ENCODE peak calls at places on chromosomes 3 and 15, in nine cellular contexts. S, Z, O, R, J, T, E, M and B are unnamed samples.

GRCh38 chr3:127748754-127749327 is 73.5 kb downstream of the MGLL start:
- DNase-seq in Z (no peak), E (no peak), J (no peak), R (no peak), T (no peak), S (no peak), M (no peak), O (no peak), B (no peak)

GRCh38 chr15:90402230-90402629 is 14.2 kb downstream of the IQGAP1 start:
- DNase-seq in Z (no peak), M (no peak), R (no peak), J (peak; percentile 85), T (peak; percentile 56), E (no peak), S (no peak), O (peak; percentile 29), B (peak; percentile 75)

GRCh38 chr3:26099692-26100091 is 309.8 kb downstream of the OXSM start:
- DNase-seq in M (no peak), Z (peak; percentile 33), T (no peak), E (no peak), O (no peak), R (no peak), J (no peak), S (no peak), B (no peak)

GRCh38 chr3:113570158-113570557 is 37.8 kb downstream of the SIDT1 start:
- DNase-seq in E (no peak), O (no peak), S (no peak), J (no peak), T (no peak), M (no peak), Z (no peak), R (no peak), B (no peak)

GRCh38 chr3:16072420-16073110 is 101.9 kb upstream of the GALNT15 start:
- DNase-seq in Z (no peak), O (no peak), R (no peak), S (no peak), T (no peak), J (no peak), E (no peak), M (no peak), B (peak; percentile 46)

GRCh38 chr15:79901958-79902357 is 5.1 kb upstream of the MTHFS start:
- DNase-seq in J (no peak), E (no peak), M (no peak), Z (no peak), T (no peak), S (no peak), R (no peak), O (no peak), B (no peak)

GRCh38 chr3:183904833-183905780 is 20.4 kb upstream of the PARL start:
- DNase-seq in T (no peak), O (no peak), J (no peak), S (no peak), R (no peak), M (no peak), Z (no peak), E (no peak), B (no peak)

GRCh38 chr3:49133226-49133951 is 539 bp upstream of the LAMB2 start:
- DNase-seq in S (no peak), J (peak; percentile 94), O (peak; percentile 80), R (peak; percentile 94), T (peak; percentile 69), Z (peak; percentile 93), M (no peak), E (peak; percentile 79), B (peak; percentile 81)

GRCh38 chr3:195908439-195909293 is at the start of gene TNK2:
- DNase-seq in O (no peak), R (peak; percentile 52), S (peak; percentile 43), E (no peak), J (no peak), T (no peak), M (peak; percentile 53), Z (no peak), B (no peak)

GRCh38 chr15:90876512-90877170 is 7.7 kb upstream of the FES start:
- DNase-seq in E (no peak), M (no peak), R (no peak), O (no peak), J (no peak), Z (no peak), S (no peak), T (no peak), B (no peak)

GRCh38 chr3:17179381-17180205 is 294.8 kb downstream of the PLCL2 start:
- DNase-seq in M (no peak), O (no peak), S (no peak), R (no peak), J (no peak), Z (peak; percentile 31), T (no peak), E (no peak), B (no peak)

GRCh38 chr15:79811406-79812405 is 85.1 kb downstream of the MTHFS start:
- DNase-seq in J (peak; percentile 76), S (no peak), Z (peak; percentile 68), M (no peak), T (peak; percentile 2), E (no peak), R (no peak), O (no peak), B (no peak)

GRCh38 chr15:63918317-63918672 is 84.5 kb upstream of the HERC1 start:
- DNase-seq in O (no peak), E (no peak), J (no peak), M (no peak), Z (no peak), S (no peak), R (peak; percentile 45), T (no peak), B (no peak)

GRCh38 chr15:26721231-26721630 is 51.6 kb downstream of the GABRB3 start:
- DNase-seq in T (no peak), S (no peak), R (peak; percentile 92), Z (no peak), E (no peak), J (no peak), O (no peak), M (no peak), B (no peak)

GRCh38 chr15:43517354-43518072 is at the start of gene MAP1A:
- DNase-seq in E (peak; percentile 33), Z (peak; percentile 71), S (no peak), M (no peak), T (no peak), R (peak; percentile 58), O (no peak), J (peak; percentile 80), B (peak; percentile 55)

GRCh38 chr3:19947549-19948071 is 713 bp downstream of the RAB5A start:
- DNase-seq in Z (peak; percentile 52), M (peak; percentile 46), E (peak; percentile 38), O (peak; percentile 42), S (peak; percentile 29), J (peak; percentile 80), R (peak; percentile 68), T (no peak), B (peak; percentile 28)

GRCh38 chr3:143120716-143121239 is 1.2 kb downstream of the CHST2 start:
- DNase-seq in T (no peak), R (peak; percentile 43), Z (peak; percentile 11), J (no peak), O (no peak), E (peak; percentile 54), S (peak; percentile 21), M (peak; percentile 44), B (peak; percentile 17)
- TF ChIP-seq CTCF in T (no peak), R (no peak), Z (no peak), J (no peak), O (no peak), E (no peak), S (no peak), M (no peak), B (no peak)

DNA sequence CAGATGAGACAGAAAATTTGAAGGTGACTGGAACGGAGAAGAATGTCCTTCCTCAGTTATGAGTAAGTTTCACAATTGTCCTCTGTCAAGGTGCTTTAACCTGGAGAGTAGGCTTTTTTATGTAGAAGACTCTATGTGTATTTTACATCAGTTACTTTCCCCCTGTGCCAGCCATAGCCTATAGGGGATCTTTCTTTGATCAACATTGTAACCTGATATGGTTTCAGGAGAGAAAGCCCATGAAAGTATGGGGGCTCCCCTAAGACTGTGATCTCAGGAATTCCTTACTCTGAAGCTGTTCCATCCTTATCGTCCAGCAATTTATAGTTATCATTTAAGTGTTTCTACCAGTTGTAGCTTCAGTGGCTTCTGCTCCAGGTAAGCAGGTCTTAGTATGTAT is 1076.3 kb upstream of the EPHA6 start:
- DNase-seq in E (no peak), M (no peak), R (peak; percentile 31), O (no peak), J (no peak), S (no peak), T (no peak), Z (no peak), B (no peak)
- TF ChIP-seq CTCF in E (no peak), M (no peak), R (no peak), O (no peak), J (no peak), S (no peak), T (no peak), Z (no peak), B (no peak)

GRCh38 chr15:35393403-35393802 is 152.6 kb downstream of the DPH6 start:
- DNase-seq in J (no peak), O (no peak), E (no peak), M (no peak), S (no peak), Z (no peak), T (no peak), R (no peak), B (peak; percentile 21)
- TF ChIP-seq CTCF in J (no peak), O (no peak), E (no peak), M (no peak), S (no peak), Z (no peak), T (no peak), R (no peak), B (no peak)

GRCh38 chr3:98018301-98018700 is 16.8 kb downstream of the GABRR3 start:
- DNase-seq in Z (no peak), S (no peak), O (no peak), M (no peak), J (no peak), T (no peak), E (no peak), R (no peak), B (no peak)
- TF ChIP-seq CTCF in Z (no peak), S (no peak), O (no peak), M (no peak), J (no peak), T (no peak), E (no peak), R (no peak), B (no peak)

DNA sequence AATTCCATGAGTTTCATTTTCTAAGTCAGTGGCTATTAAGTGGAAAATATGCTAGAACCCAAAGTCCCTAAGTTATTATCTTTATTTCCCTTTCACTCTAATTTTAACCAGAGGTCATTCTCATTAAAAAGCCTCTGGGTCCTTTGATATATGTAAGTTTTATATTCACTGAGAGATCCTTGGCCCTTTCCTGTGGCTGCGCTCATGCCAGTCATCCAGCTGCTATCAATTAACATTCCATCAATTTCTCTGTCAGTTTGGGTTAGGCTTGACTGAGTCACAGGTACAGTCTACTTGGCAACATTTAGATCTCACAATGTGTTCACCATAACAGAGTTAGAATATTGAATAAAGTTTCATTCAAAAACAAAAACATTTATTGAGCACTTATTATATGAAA is 58.0 kb upstream of the FBN1 start:
- DNase-seq in O (no peak), T (no peak), R (no peak), J (no peak), S (no peak), E (no peak), Z (no peak), M (no peak), B (peak; percentile 75)
- TF ChIP-seq CTCF in O (no peak), T (no peak), R (no peak), J (no peak), S (no peak), E (no peak), Z (no peak), M (no peak), B (no peak)

GRCh38 chr15:86743283-86743903 is 663.7 kb downstream of the AGBL1 start:
- DNase-seq in E (peak; percentile 76), M (peak; percentile 57), S (peak; percentile 40), Z (peak; percentile 6), O (peak; percentile 1), J (no peak), T (no peak), R (peak; percentile 87), B (no peak)
- TF ChIP-seq CTCF in E (peak; percentile 78), M (peak; percentile 56), S (peak; percentile 68), Z (peak; percentile 17), O (peak; percentile 36), J (no peak), T (peak; percentile 18), R (peak; percentile 92), B (peak; percentile 23)